ENCODE peak calls at places on chromosome 22, in eight cellular contexts. One of them, this sample, is unnamed. For H3K9me3, the result is how much of the 10 kb centered on the place peaks cover.

GRCh38 chr22:21449531-21450319 is 17.5 kb upstream of the TMEM191C start:
- ATAC-seq in IMR-90: peak
- ATAC-seq in CD4-positive, alpha-beta T cell: no peak
- ATAC-seq in right cardiac atrium: no peak
- ATAC-seq in left lung: no peak
- ATAC-seq in lung: no peak
- ATAC-seq in right lobe of liver: no peak
- ATAC-seq in Panc1: no peak
- ATAC-seq in this sample: no peak

GRCh38 chr22:37749831-37750595 is 53.2 kb downstream of the TRIOBP start:
- ATAC-seq in IMR-90: peak
- ATAC-seq in CD4-positive, alpha-beta T cell: no peak
- ATAC-seq in right cardiac atrium: no peak
- ATAC-seq in left lung: no peak
- ATAC-seq in lung: no peak
- ATAC-seq in right lobe of liver: no peak
- ATAC-seq in Panc1: no peak
- ATAC-seq in this sample: no peak

GRCh38 chr22:46931881-46932280 is 169.4 kb downstream of the TBC1D22A start:
- ATAC-seq in IMR-90: no peak
- ATAC-seq in CD4-positive, alpha-beta T cell: no peak
- ATAC-seq in right cardiac atrium: no peak
- ATAC-seq in left lung: no peak
- ATAC-seq in lung: no peak
- ATAC-seq in right lobe of liver: no peak
- ATAC-seq in Panc1: no peak
- ATAC-seq in this sample: no peak

GRCh38 chr22:38862375-38863329 is 9.4 kb downstream of the CBX6 start:
- ATAC-seq in IMR-90: no peak
- ATAC-seq in CD4-positive, alpha-beta T cell: peak
- ATAC-seq in right cardiac atrium: peak
- ATAC-seq in left lung: peak
- ATAC-seq in lung: no peak
- ATAC-seq in right lobe of liver: no peak
- ATAC-seq in Panc1: peak
- ATAC-seq in this sample: peak

GRCh38 chr22:24952837-24953293 is 349 bp downstream of the KIAA1671 start:
- ATAC-seq in IMR-90: peak
- ATAC-seq in CD4-positive, alpha-beta T cell: no peak
- ATAC-seq in right cardiac atrium: peak
- ATAC-seq in left lung: peak
- ATAC-seq in lung: peak
- ATAC-seq in right lobe of liver: peak
- ATAC-seq in Panc1: peak
- ATAC-seq in this sample: peak

GRCh38 chr22:36546932-36547331 is 18.0 kb upstream of the EIF3D start:
- ATAC-seq in IMR-90: peak
- ATAC-seq in CD4-positive, alpha-beta T cell: no peak
- ATAC-seq in right cardiac atrium: no peak
- ATAC-seq in left lung: peak
- ATAC-seq in lung: no peak
- ATAC-seq in right lobe of liver: no peak
- ATAC-seq in Panc1: peak
- ATAC-seq in this sample: no peak

GRCh38 chr22:24304067-24304675 is 33.5 kb downstream of the SPECC1L start:
- ATAC-seq in IMR-90: no peak
- ATAC-seq in CD4-positive, alpha-beta T cell: no peak
- ATAC-seq in right cardiac atrium: no peak
- ATAC-seq in left lung: peak
- ATAC-seq in lung: peak
- ATAC-seq in right lobe of liver: no peak
- ATAC-seq in Panc1: no peak
- ATAC-seq in this sample: no peak

GRCh38 chr22:33597274-33597985 is 322.8 kb downstream of the LARGE1 start:
- ATAC-seq in IMR-90: no peak
- ATAC-seq in CD4-positive, alpha-beta T cell: no peak
- ATAC-seq in right cardiac atrium: no peak
- ATAC-seq in left lung: no peak
- ATAC-seq in lung: no peak
- ATAC-seq in right lobe of liver: no peak
- ATAC-seq in Panc1: no peak
- ATAC-seq in this sample: no peak

GRCh38 chr22:46068908-46069481 is 81.3 kb upstream of the PPARA start:
- ATAC-seq in IMR-90: no peak
- ATAC-seq in CD4-positive, alpha-beta T cell: peak
- ATAC-seq in right cardiac atrium: no peak
- ATAC-seq in left lung: no peak
- ATAC-seq in lung: no peak
- ATAC-seq in right lobe of liver: no peak
- ATAC-seq in Panc1: no peak
- ATAC-seq in this sample: no peak

GRCh38 chr22:40116496-40117200 is 61.1 kb upstream of the TNRC6B start:
- ATAC-seq in IMR-90: no peak
- ATAC-seq in CD4-positive, alpha-beta T cell: peak
- ATAC-seq in right cardiac atrium: no peak
- ATAC-seq in left lung: no peak
- ATAC-seq in lung: no peak
- ATAC-seq in right lobe of liver: no peak
- ATAC-seq in Panc1: no peak
- ATAC-seq in this sample: no peak

GRCh38 chr22:47111626-47112373 is 349.4 kb downstream of the TBC1D22A start:
- ATAC-seq in IMR-90: no peak
- ATAC-seq in CD4-positive, alpha-beta T cell: no peak
- ATAC-seq in right cardiac atrium: no peak
- ATAC-seq in left lung: no peak
- ATAC-seq in lung: no peak
- ATAC-seq in right lobe of liver: no peak
- ATAC-seq in Panc1: no peak
- ATAC-seq in this sample: no peak

GRCh38 chr22:38731703-38732161 is 24.1 kb downstream of the SUN2 start:
- ATAC-seq in IMR-90: no peak
- ATAC-seq in CD4-positive, alpha-beta T cell: no peak
- ATAC-seq in right cardiac atrium: no peak
- ATAC-seq in left lung: no peak
- ATAC-seq in lung: no peak
- ATAC-seq in right lobe of liver: no peak
- ATAC-seq in Panc1: no peak
- ATAC-seq in this sample: no peak

GRCh38 chr22:19361501-19362103 is 69.9 kb downstream of the HIRA start:
- ATAC-seq in IMR-90: no peak
- ATAC-seq in CD4-positive, alpha-beta T cell: no peak
- ATAC-seq in right cardiac atrium: no peak
- ATAC-seq in left lung: no peak
- ATAC-seq in lung: no peak
- ATAC-seq in right lobe of liver: no peak
- ATAC-seq in Panc1: no peak
- ATAC-seq in this sample: no peak

GRCh38 chr22:46245515-46245914 is 4.6 kb downstream of the CDPF1 start:
- ATAC-seq in IMR-90: no peak
- ATAC-seq in CD4-positive, alpha-beta T cell: no peak
- ATAC-seq in right cardiac atrium: peak
- ATAC-seq in left lung: no peak
- ATAC-seq in lung: no peak
- ATAC-seq in right lobe of liver: peak
- ATAC-seq in Panc1: no peak
- ATAC-seq in this sample: no peak

GRCh38 chr22:46619830-46620501 is at the start of gene GRAMD4:
- ATAC-seq in IMR-90: no peak
- ATAC-seq in CD4-positive, alpha-beta T cell: no peak
- ATAC-seq in right cardiac atrium: peak
- ATAC-seq in left lung: peak
- ATAC-seq in lung: no peak
- ATAC-seq in right lobe of liver: peak
- ATAC-seq in Panc1: no peak
- ATAC-seq in this sample: peak

GRCh38 chr22:45427114-45427513 is 13.6 kb downstream of the RIBC2 start:
- ATAC-seq in IMR-90: no peak
- ATAC-seq in CD4-positive, alpha-beta T cell: no peak
- ATAC-seq in right cardiac atrium: no peak
- ATAC-seq in left lung: no peak
- ATAC-seq in lung: no peak
- ATAC-seq in right lobe of liver: no peak
- ATAC-seq in Panc1: no peak
- ATAC-seq in this sample: no peak

GRCh38 chr22:45131749-45132148 is 32.0 kb upstream of the NUP50 start:
- ATAC-seq in IMR-90: no peak
- ATAC-seq in CD4-positive, alpha-beta T cell: no peak
- ATAC-seq in right cardiac atrium: peak
- ATAC-seq in left lung: peak
- ATAC-seq in lung: peak
- ATAC-seq in right lobe of liver: peak
- ATAC-seq in Panc1: no peak
- ATAC-seq in this sample: no peak

GRCh38 chr22:22403771-22404170 is 104.8 kb downstream of the ZNF280B start:
- ATAC-seq in IMR-90: no peak
- ATAC-seq in CD4-positive, alpha-beta T cell: no peak
- ATAC-seq in right cardiac atrium: peak
- ATAC-seq in left lung: no peak
- ATAC-seq in lung: no peak
- ATAC-seq in right lobe of liver: peak
- ATAC-seq in Panc1: peak
- ATAC-seq in this sample: no peak

GRCh38 chr22:45316796-45317526 is 7.2 kb downstream of the FAM118A start:
- ATAC-seq in IMR-90: no peak
- ATAC-seq in CD4-positive, alpha-beta T cell: no peak
- ATAC-seq in right cardiac atrium: no peak
- ATAC-seq in left lung: no peak
- ATAC-seq in lung: no peak
- ATAC-seq in right lobe of liver: peak
- ATAC-seq in Panc1: no peak
- ATAC-seq in this sample: no peak

GRCh38 chr22:36816338-36816634 is 549 bp downstream of the PVALB start:
- ATAC-seq in IMR-90: no peak
- ATAC-seq in CD4-positive, alpha-beta T cell: no peak
- ATAC-seq in right cardiac atrium: no peak
- ATAC-seq in left lung: peak
- ATAC-seq in lung: no peak
- ATAC-seq in right lobe of liver: peak
- ATAC-seq in Panc1: peak
- ATAC-seq in this sample: no peak

GRCh38 chr22:37560682-37561208 is 465 bp downstream of the CDC42EP1 start:
- ATAC-seq in IMR-90: peak
- ATAC-seq in CD4-positive, alpha-beta T cell: no peak
- ATAC-seq in right cardiac atrium: peak
- ATAC-seq in left lung: peak
- ATAC-seq in lung: no peak
- ATAC-seq in right lobe of liver: peak
- ATAC-seq in Panc1: peak
- ATAC-seq in this sample: peak

GRCh38 chr22:20424937-20425587 is 12.6 kb downstream of the SCARF2 start:
- ATAC-seq in IMR-90: no peak
- ATAC-seq in CD4-positive, alpha-beta T cell: no peak
- ATAC-seq in right cardiac atrium: peak
- ATAC-seq in left lung: no peak
- ATAC-seq in lung: no peak
- ATAC-seq in right lobe of liver: no peak
- ATAC-seq in Panc1: no peak
- ATAC-seq in this sample: peak

GRCh38 chr22:36971305-36971704 is 47.9 kb downstream of the TST start:
- ATAC-seq in IMR-90: no peak
- ATAC-seq in CD4-positive, alpha-beta T cell: no peak
- ATAC-seq in right cardiac atrium: no peak
- ATAC-seq in left lung: no peak
- ATAC-seq in lung: no peak
- ATAC-seq in right lobe of liver: no peak
- ATAC-seq in Panc1: no peak
- ATAC-seq in this sample: no peak

GRCh38 chr22:35480143-35480542 is 60.5 kb upstream of the RASD2 start:
- ATAC-seq in IMR-90: no peak
- ATAC-seq in CD4-positive, alpha-beta T cell: no peak
- ATAC-seq in right cardiac atrium: peak
- ATAC-seq in left lung: peak
- ATAC-seq in lung: no peak
- ATAC-seq in right lobe of liver: peak
- ATAC-seq in Panc1: no peak
- ATAC-seq in this sample: peak

GRCh38 chr22:20904008-20904979 is 12.9 kb upstream of the CRKL start:
- ATAC-seq in IMR-90: peak
- ATAC-seq in CD4-positive, alpha-beta T cell: no peak
- ATAC-seq in right cardiac atrium: no peak
- ATAC-seq in left lung: peak
- ATAC-seq in lung: peak
- ATAC-seq in right lobe of liver: peak
- ATAC-seq in Panc1: no peak
- ATAC-seq in this sample: peak

GRCh38 chr22:29165336-29166060 is 40.2 kb upstream of the EMID1 start:
- ATAC-seq in IMR-90: no peak
- ATAC-seq in CD4-positive, alpha-beta T cell: no peak
- ATAC-seq in right cardiac atrium: no peak
- ATAC-seq in left lung: no peak
- ATAC-seq in lung: no peak
- ATAC-seq in right lobe of liver: no peak
- ATAC-seq in Panc1: no peak
- ATAC-seq in this sample: no peak
- H3K9me3 ChIP-seq in IMR-90: under half
- H3K9me3 ChIP-seq in CD4-positive, alpha-beta T cell: under half
- H3K9me3 ChIP-seq in right cardiac atrium: under half
- H3K9me3 ChIP-seq in left lung: under half
- H3K9me3 ChIP-seq in lung: under half
- H3K9me3 ChIP-seq in right lobe of liver: under half
- H3K9me3 ChIP-seq in Panc1: under half
- H3K9me3 ChIP-seq in this sample: under half

GRCh38 chr22:48579035-48579914 is 1248.4 kb downstream of the BRD1 start:
- ATAC-seq in IMR-90: no peak
- ATAC-seq in CD4-positive, alpha-beta T cell: no peak
- ATAC-seq in right cardiac atrium: no peak
- ATAC-seq in left lung: peak
- ATAC-seq in lung: no peak
- ATAC-seq in right lobe of liver: no peak
- ATAC-seq in Panc1: no peak
- ATAC-seq in this sample: no peak
- H3K9me3 ChIP-seq in IMR-90: under half
- H3K9me3 ChIP-seq in CD4-positive, alpha-beta T cell: under half
- H3K9me3 ChIP-seq in right cardiac atrium: under half
- H3K9me3 ChIP-seq in left lung: under half
- H3K9me3 ChIP-seq in lung: under half
- H3K9me3 ChIP-seq in right lobe of liver: under half
- H3K9me3 ChIP-seq in Panc1: under half
- H3K9me3 ChIP-seq in this sample: under half

GRCh38 chr22:30129636-30130035 is 49.4 kb downstream of the HORMAD2 start:
- ATAC-seq in IMR-90: no peak
- ATAC-seq in CD4-positive, alpha-beta T cell: no peak
- ATAC-seq in right cardiac atrium: no peak
- ATAC-seq in left lung: no peak
- ATAC-seq in lung: no peak
- ATAC-seq in right lobe of liver: no peak
- ATAC-seq in Panc1: no peak
- ATAC-seq in this sample: no peak
- H3K9me3 ChIP-seq in IMR-90: under half
- H3K9me3 ChIP-seq in CD4-positive, alpha-beta T cell: under half
- H3K9me3 ChIP-seq in right cardiac atrium: under half
- H3K9me3 ChIP-seq in left lung: under half
- H3K9me3 ChIP-seq in lung: under half
- H3K9me3 ChIP-seq in right lobe of liver: under half
- H3K9me3 ChIP-seq in Panc1: under half
- H3K9me3 ChIP-seq in this sample: under half

DNA sequence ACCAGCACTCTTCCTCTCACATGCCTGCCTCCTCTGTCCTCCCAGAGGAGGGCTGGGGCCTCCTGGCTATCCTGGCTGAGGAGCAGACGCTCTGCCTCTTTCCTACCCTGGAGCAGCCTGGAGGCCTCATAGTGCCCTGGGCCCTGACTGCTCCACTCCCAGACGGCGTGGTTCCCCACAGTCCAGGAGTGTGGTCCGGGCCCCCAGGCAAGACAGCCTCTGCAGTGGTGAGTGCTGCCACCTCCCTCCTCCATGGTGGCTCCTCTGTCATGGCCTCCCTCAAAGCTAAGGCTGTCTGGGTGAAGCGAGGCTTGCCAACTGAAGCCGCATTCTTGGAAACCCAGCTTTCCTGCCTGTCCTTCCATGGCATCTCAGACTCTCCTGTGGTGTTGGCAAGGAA is 19.8 kb downstream of the GAB4 start:
- ATAC-seq in IMR-90: no peak
- ATAC-seq in CD4-positive, alpha-beta T cell: no peak
- ATAC-seq in right cardiac atrium: peak
- ATAC-seq in left lung: no peak
- ATAC-seq in lung: no peak
- ATAC-seq in right lobe of liver: peak
- ATAC-seq in Panc1: no peak
- ATAC-seq in this sample: no peak
- H3K9me3 ChIP-seq in IMR-90: under half
- H3K9me3 ChIP-seq in CD4-positive, alpha-beta T cell: under half
- H3K9me3 ChIP-seq in right cardiac atrium: under half
- H3K9me3 ChIP-seq in left lung: under half
- H3K9me3 ChIP-seq in lung: under half
- H3K9me3 ChIP-seq in right lobe of liver: under half
- H3K9me3 ChIP-seq in Panc1: under half
- H3K9me3 ChIP-seq in this sample: under half

This sample was measured in gastroesophageal sphincter.